ENCODE peak calls at places on chromosomes 3 and 15, in four cellular contexts. S is IMR-90, L is ovary, G is testis. N is an unnamed sample. For H3K4me1, the result is how much of the 10 kb centered on the place peaks cover.

GRCh38 chr3:168117059-168117458 is 21.3 kb upstream of the GOLIM4 start:
- DNase-seq in S (peak), L (no peak), G (no peak), N (peak)

GRCh38 chr3:37766797-37767776 is 94.6 kb upstream of the CTDSPL start:
- DNase-seq in L (no peak), S (no peak), G (no peak), N (peak)

GRCh38 chr3:88311826-88312225 is 162.1 kb downstream of the C3orf38 start:
- DNase-seq in L (no peak), G (no peak), S (no peak), N (no peak)

GRCh38 chr15:92158426-92158825 is 235.3 kb upstream of the ST8SIA2 start:
- DNase-seq in L (no peak), G (no peak), S (peak), N (no peak)

GRCh38 chr3:14410501-14411165 is 8.2 kb downstream of the SLC6A6 start:
- DNase-seq in S (peak), L (no peak), G (no peak), N (peak)

GRCh38 chr3:10353160-10353559 is 32.2 kb upstream of the SEC13 start:
- DNase-seq in L (no peak), S (peak), G (no peak), N (no peak)

GRCh38 chr3:106728315-106728821 is 648.9 kb upstream of the CCDC54 start:
- DNase-seq in G (no peak), S (peak), L (no peak), N (no peak)

GRCh38 chr3:149879872-149880271 is 66.9 kb downstream of the RNF13 start:
- DNase-seq in S (peak), L (peak), G (peak), N (peak)

GRCh38 chr15:92820233-92821021 is 79.7 kb upstream of the CHD2 start:
- DNase-seq in G (peak), S (peak), L (peak), N (peak)

GRCh38 chr3:57794501-57794900 is 38.4 kb downstream of the SLMAP start:
- DNase-seq in L (no peak), S (no peak), G (no peak), N (no peak)

GRCh38 chr15:67080900-67081431 is 15.6 kb downstream of the SMAD3 start:
- DNase-seq in L (peak), G (peak), S (peak), N (no peak)

GRCh38 chr15:69090197-69090948 is 70.1 kb upstream of the GLCE start:
- DNase-seq in G (no peak), S (peak), L (no peak), N (no peak)
- H3K4me1 ChIP-seq in G (under half), S (under half), L (under half), N (under half)

GRCh38 chr15:77012868-77013267 is 17.9 kb downstream of the PSTPIP1 start:
- DNase-seq in S (no peak), L (no peak), G (no peak), N (no peak)

GRCh38 chr15:77016321-77016695 is 21.4 kb downstream of the PSTPIP1 start:
- DNase-seq in S (no peak), L (no peak), G (no peak), N (no peak)

GRCh38 chr15:77013786-77014136 is 18.8 kb downstream of the PSTPIP1 start:
- DNase-seq in L (no peak), S (no peak), G (no peak), N (no peak)

GRCh38 chr15:77015651-77016320 is 20.9 kb downstream of the PSTPIP1 start:
- DNase-seq in G (no peak), S (no peak), L (no peak), N (no peak)

DNA sequence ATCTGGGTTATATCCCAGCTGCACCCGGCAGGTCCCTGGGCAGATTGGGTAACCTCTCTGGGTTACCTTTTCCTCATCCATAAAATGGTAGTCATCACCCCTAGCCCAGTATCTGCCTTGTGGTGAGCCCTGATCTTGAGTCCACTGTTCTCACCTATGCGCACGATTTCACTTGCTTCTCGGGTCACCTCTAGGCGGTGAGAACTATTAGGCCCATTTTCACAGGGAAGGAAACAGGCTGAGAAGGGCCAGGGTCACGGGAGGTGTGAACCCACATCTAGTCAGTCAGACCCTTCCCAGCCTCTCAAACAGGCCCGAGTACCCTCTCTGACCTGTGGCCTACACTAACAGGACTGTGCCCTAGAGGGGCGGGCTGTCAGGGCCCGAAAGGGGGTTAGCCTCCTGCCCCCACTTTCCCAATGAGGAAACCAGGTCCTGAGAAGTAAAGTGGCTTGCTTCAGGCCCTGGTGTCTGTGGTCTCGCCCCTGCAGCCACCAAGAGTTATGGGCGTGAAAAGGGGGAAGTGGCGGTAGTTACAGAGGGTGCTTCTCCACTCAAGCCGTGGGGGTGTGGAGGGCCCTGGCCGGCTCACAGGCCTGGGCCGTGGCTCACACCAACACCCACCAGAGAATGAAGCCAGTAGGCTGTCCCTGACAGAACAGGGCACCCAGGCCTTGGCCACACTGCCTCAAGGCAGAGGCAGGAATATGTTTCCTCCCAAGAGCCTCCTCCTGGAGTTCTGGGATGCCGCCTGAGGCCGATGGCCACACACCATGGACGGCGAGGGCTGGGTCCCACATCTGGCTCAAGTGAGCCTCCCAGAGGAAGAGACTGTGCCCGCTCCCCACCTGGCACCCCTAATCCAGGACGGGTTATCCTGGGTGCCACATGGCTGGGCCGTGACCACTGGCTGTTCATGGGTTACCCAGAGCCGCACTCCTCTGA is 19.5 kb downstream of the PSTPIP1 start:
- DNase-seq in L (no peak), S (no peak), G (no peak), N (no peak)
- TF ChIP-seq POLR2A in L (no peak), S (no peak), G (no peak), N (no peak)

GRCh38 chr3:143436231-143436930 is 316.8 kb downstream of the CHST2 start:
- DNase-seq in L (no peak), G (no peak), S (peak), N (no peak)
- TF ChIP-seq CTCF in L (no peak), G (no peak), S (no peak), N (no peak)

GRCh38 chr3:128277378-128278049 is 124.2 kb downstream of the EEFSEC start:
- DNase-seq in L (no peak), S (no peak), G (no peak), N (no peak)
- H3K4me1 ChIP-seq in L (under half), S (under half), G (under half), N (half or more)